ENCODE peak calls at places on chromosomes 7 and 10, in four cellular contexts. U is heart right ventricle, A is H54, V is stomach. K is an unnamed sample.

GRCh38 chr10:113753020-113753692 is 1.7 kb downstream of the PLEKHS1 start:
- DNase-seq in U (no peak), A (no peak), V (peak; percentile 48), K (peak; percentile 73)

GRCh38 chr7:154929006-154929726 is 73.8 kb downstream of the PAXIP1 start:
- DNase-seq in U (no peak), A (no peak), V (no peak), K (peak; percentile 9)

GRCh38 chr7:38070718-38071117 is 107.3 kb upstream of the STARD3NL start:
- DNase-seq in U (no peak), A (peak; percentile 24), V (no peak), K (no peak)

GRCh38 chr10:29435809-29436501 is 147.1 kb downstream of the LYZL1 start:
- DNase-seq in U (no peak), A (no peak), V (no peak), K (no peak)

GRCh38 chr7:139617074-139617473 is 93.6 kb downstream of the CLEC2L start:
- DNase-seq in U (no peak), A (no peak), V (no peak), K (no peak)

GRCh38 chr10:77577666-77578229 is 59.9 kb downstream of the KCNMA1 start:
- DNase-seq in U (no peak), A (no peak), V (no peak), K (no peak)

GRCh38 chr10:103715430-103715829 is 139.9 kb downstream of the SH3PXD2A start:
- DNase-seq in U (no peak), A (peak; percentile 92), V (no peak), K (no peak)

GRCh38 chr7:106312099-106312871 is 27.5 kb upstream of the NAMPT start:
- DNase-seq in U (no peak), A (no peak), V (no peak), K (no peak)

GRCh38 chr10:102919237-102919959 is 1.3 kb downstream of the CNNM2 start:
- DNase-seq in U (peak; percentile 17), A (no peak), V (peak; percentile 40), K (peak; percentile 4)

GRCh38 chr10:120495226-120495625 is 38.2 kb downstream of the PLPP4 start:
- DNase-seq in U (no peak), A (no peak), V (no peak), K (peak; percentile 18)

GRCh38 chr7:126842451-126842850 is 410.3 kb downstream of the GRM8 start:
- DNase-seq in U (no peak), A (no peak), V (no peak), K (no peak)

GRCh38 chr10:112262556-112262955 is 20.6 kb upstream of the TECTB start:
- DNase-seq in U (no peak), A (no peak), V (no peak), K (no peak)

GRCh38 chr7:146956853-146957252 is 840.3 kb downstream of the CNTNAP2 start:
- DNase-seq in U (no peak), A (no peak), V (no peak), K (no peak)

GRCh38 chr7:7452652-7453051 is 83.0 kb downstream of the COL28A1 start:
- DNase-seq in U (no peak), A (no peak), V (no peak), K (no peak)

GRCh38 chr10:68633816-68634466 is 73.8 kb downstream of the TET1 start:
- DNase-seq in U (no peak), A (no peak), V (no peak), K (no peak)

GRCh38 chr10:32338262-32338661 is 8.7 kb downstream of the EPC1 start:
- DNase-seq in U (no peak), A (no peak), V (no peak), K (no peak)

GRCh38 chr10:107971973-107972372 is 807.5 kb upstream of the SORCS1 start:
- DNase-seq in U (no peak), A (peak; percentile 2), V (no peak), K (no peak)

GRCh38 chr7:113030489-113030888 is 56.1 kb downstream of the GPR85 start:
- DNase-seq in U (no peak), A (no peak), V (no peak), K (no peak)

GRCh38 chr10:89390875-89391576 is 1.4 kb upstream of the IFIT1 start:
- DNase-seq in U (no peak), A (no peak), V (no peak), K (no peak)

GRCh38 chr7:140055833-140056232 is 6.9 kb downstream of the PARP12 start:
- DNase-seq in U (no peak), A (no peak), V (no peak), K (no peak)

GRCh38 chr10:27252267-27253000 is 11.8 kb upstream of the ACBD5 start:
- DNase-seq in U (peak; percentile 81), A (no peak), V (peak; percentile 79), K (peak; percentile 65)

GRCh38 chr7:74013539-74014272 is 14.3 kb upstream of the ELN start:
- DNase-seq in U (peak; percentile 65), A (no peak), V (peak; percentile 83), K (no peak)

GRCh38 chr10:86436963-86437362 is 70.4 kb upstream of the GRID1 start:
- DNase-seq in U (no peak), A (no peak), V (no peak), K (no peak)

GRCh38 chr7:157547102-157547501 is 210.3 kb downstream of the DNAJB6 start:
- DNase-seq in U (no peak), A (no peak), V (no peak), K (no peak)

GRCh38 chr10:48579251-48579960 is 25.5 kb downstream of the ARHGAP22 start:
- DNase-seq in U (no peak), A (no peak), V (no peak), K (no peak)

GRCh38 chr7:101134399-101134980 is 7.6 kb downstream of the SERPINE1 start:
- DNase-seq in U (no peak), A (no peak), V (no peak), K (peak; percentile 40)

GRCh38 chr7:28729685-28730084 is 228.4 kb downstream of the TRIL start:
- DNase-seq in U (no peak), A (no peak), V (no peak), K (no peak)

GRCh38 chr7:18593602-18594279 is 98.2 kb downstream of the HDAC9 start:
- DNase-seq in U (no peak), A (no peak), V (no peak), K (no peak)